ENCODE peak calls at places on chromosomes 2 and 18, in eight cellular contexts. U is stomach; Y is fibroblast of lung; R is activated effector memory CD4-positive, alpha-beta T cell treated with anti-CD3 and anti-CD28 coated beads, Interleukin-2, amount 50 U/mL, for 16 hours; J is activated CD4-positive, alpha-beta T cell treated with anti-CD3 and anti-CD28 coated beads for 4 hours; X is body of pancreas; B is activated T-cell treated with anti-CD3 and anti-CD28 coated beads, Interleukin-2, amount 50 U/mL, for 72 hours; F is fibroblast of mammary gland. T is an unnamed sample.
A peak's percentile ranks its signal among the peaks of the same experiment; 100 is the strongest.

GRCh38 chr2:217223222-217223930 is 363.5 kb upstream of the TNP1 start:
- DNase-seq in R (peak; percentile 64), U (no peak), Y (peak; percentile 98), B (peak; percentile 67), X (no peak), J (no peak), F (peak; percentile 94), T (no peak)

GRCh38 chr2:68824831-68825230 is 46.4 kb downstream of the BMP10 start:
- DNase-seq in F (peak; percentile 64), R (no peak), X (no peak), Y (peak; percentile 88), J (no peak), U (no peak), B (no peak), T (no peak)

GRCh38 chr2:133421516-133422324 is 146.5 kb downstream of the NCKAP5 start:
- DNase-seq in F (no peak), J (no peak), Y (peak; percentile 81), B (no peak), R (no peak), U (no peak), X (peak; percentile 34), T (no peak)

GRCh38 chr2:68235090-68235489 is 17.2 kb downstream of the PPP3R1 start:
- DNase-seq in B (no peak), U (no peak), F (no peak), R (no peak), Y (no peak), J (no peak), X (no peak), T (no peak)

GRCh38 chr2:184769038-184769437 is 170.7 kb downstream of the ZNF804A start:
- DNase-seq in F (peak; percentile 26), R (no peak), B (no peak), U (no peak), X (no peak), J (no peak), Y (peak; percentile 77), T (no peak)

GRCh38 chr2:53455094-53455493 is 312.5 kb upstream of the CHAC2 start:
- DNase-seq in B (no peak), Y (peak; percentile 29), R (no peak), X (no peak), J (no peak), U (no peak), F (no peak), T (no peak)

GRCh38 chr2:96529376-96530143 is 7.0 kb upstream of the ARID5A start:
- DNase-seq in J (no peak), Y (no peak), R (peak; percentile 61), B (no peak), X (no peak), F (no peak), U (no peak), T (no peak)

GRCh38 chr2:222851956-222852617 is 8.7 kb upstream of the ACSL3 start:
- DNase-seq in X (no peak), Y (peak; percentile 52), F (no peak), J (no peak), R (no peak), U (no peak), B (no peak), T (no peak)

GRCh38 chr18:48053881-48054586 is 123.6 kb upstream of the SMAD2 start:
- DNase-seq in U (no peak), Y (no peak), R (no peak), F (no peak), J (no peak), X (no peak), B (no peak), T (no peak)

GRCh38 chr2:190446750-190447516 is 38.8 kb downstream of the MFSD6 start:
- DNase-seq in B (no peak), J (no peak), F (no peak), R (no peak), X (no peak), U (no peak), Y (peak; percentile 26), T (no peak)

GRCh38 chr2:108616731-108617161 is 82.5 kb downstream of the LIMS1 start:
- DNase-seq in R (no peak), U (peak; percentile 79), F (peak; percentile 57), J (no peak), X (peak; percentile 78), Y (peak; percentile 73), B (no peak), T (no peak)

GRCh38 chr18:46630160-46630559 is 26.9 kb downstream of the LOXHD1 start:
- DNase-seq in B (peak; percentile 24), J (no peak), R (no peak), X (no peak), U (no peak), Y (peak; percentile 27), F (peak; percentile 33), T (no peak)

GRCh38 chr2:128469875-128470274 is 151.2 kb upstream of the HS6ST1 start:
- DNase-seq in X (no peak), B (no peak), R (no peak), U (no peak), J (no peak), F (no peak), Y (no peak), T (no peak)

GRCh38 chr2:133054297-133054696 is 384.3 kb upstream of the LYPD1 start:
- DNase-seq in B (no peak), J (no peak), U (no peak), F (no peak), X (no peak), Y (peak; percentile 87), R (no peak), T (no peak)

GRCh38 chr2:101111917-101112771 is 39.0 kb downstream of the TBC1D8 start:
- DNase-seq in B (no peak), X (no peak), F (peak; percentile 100), R (no peak), Y (peak; percentile 16), J (no peak), U (no peak), T (no peak)

GRCh38 chr18:45565280-45565970 is 49.9 kb upstream of the SLC14A2 start:
- DNase-seq in B (no peak), X (no peak), F (no peak), J (no peak), Y (no peak), R (no peak), U (no peak), T (peak; percentile 69)

GRCh38 chr2:43005211-43005974 is 213.0 kb upstream of the HAAO start:
- DNase-seq in B (no peak), U (peak; percentile 93), F (no peak), X (peak; percentile 93), J (no peak), Y (no peak), R (no peak), T (no peak)

GRCh38 chr2:128396500-128396891 is 77.8 kb upstream of the HS6ST1 start:
- DNase-seq in B (no peak), R (peak; percentile 36), J (no peak), Y (no peak), X (no peak), U (peak; percentile 5), F (no peak), T (peak; percentile 40)

GRCh38 chr2:160221391-160222276 is 21.6 kb upstream of the ITGB6 start:
- DNase-seq in R (no peak), F (peak; percentile 80), U (peak; percentile 86), Y (peak; percentile 73), J (no peak), B (no peak), X (peak; percentile 33), T (no peak)

GRCh38 chr2:15316370-15316814 is 244.7 kb downstream of the NBAS start:
- DNase-seq in X (no peak), U (no peak), F (no peak), B (peak; percentile 18), R (peak; percentile 69), J (no peak), Y (no peak), T (peak; percentile 4)

T was measured in nephron progenitor cell.